ENCODE peak calls at places on chromosome 18, in five cellular contexts. E, Y, J, X and P are unnamed samples.

GRCh38 chr18:50849448-50849847 is 29.5 kb upstream of the ME2 start:
- DNase-seq in E (no peak), Y (no peak), J (no peak), X (no peak), P (peak; percentile 21)

GRCh38 chr18:74248189-74248975 is 43.4 kb downstream of the CYB5A start:
- DNase-seq in E (no peak), Y (no peak), J (no peak), X (no peak), P (no peak)

GRCh38 chr18:3368193-3368592 is 81.8 kb upstream of the TGIF1 start:
- DNase-seq in E (peak; percentile 58), Y (no peak), J (no peak), X (no peak), P (peak; percentile 78)

GRCh38 chr18:32049393-32050161 is 31.0 kb downstream of the RNF125 start:
- DNase-seq in E (peak; percentile 10), Y (no peak), J (no peak), X (peak; percentile 68), P (no peak)

GRCh38 chr18:9861157-9861556 is 24.6 kb upstream of the TXNDC2 start:
- DNase-seq in E (no peak), Y (no peak), J (no peak), X (no peak), P (no peak)

GRCh38 chr18:9356969-9357368 is 22.4 kb downstream of the TWSG1 start:
- DNase-seq in E (no peak), Y (no peak), J (no peak), X (no peak), P (no peak)

GRCh38 chr18:40810371-40810770 is 1144.7 kb upstream of the PIK3C3 start:
- DNase-seq in E (peak; percentile 35), Y (no peak), J (no peak), X (no peak), P (peak; percentile 5)

GRCh38 chr18:36828157-36828629 is 609 bp downstream of the TPGS2 start:
- DNase-seq in E (no peak), Y (no peak), J (peak; percentile 13), X (peak; percentile 42), P (peak; percentile 61)

GRCh38 chr18:70295192-70295522 is 6.3 kb downstream of the SOCS6 start:
- DNase-seq in E (no peak), Y (no peak), J (no peak), X (no peak), P (no peak)

GRCh38 chr18:26621161-26622026 is 73.0 kb upstream of the KCTD1 start:
- DNase-seq in E (no peak), Y (peak; percentile 84), J (peak; percentile 41), X (peak; percentile 72), P (no peak)

GRCh38 chr18:60746491-60746890 is 373.9 kb upstream of the MC4R start:
- DNase-seq in E (no peak), Y (no peak), J (no peak), X (no peak), P (no peak)

GRCh38 chr18:12679183-12679786 is 21.4 kb upstream of the SPIRE1 start:
- DNase-seq in E (no peak), Y (no peak), J (no peak), X (peak; percentile 91), P (peak; percentile 76)

GRCh38 chr18:68833756-68834155 is 35.9 kb downstream of the CCDC102B start:
- DNase-seq in E (no peak), Y (no peak), J (no peak), X (no peak), P (no peak)

GRCh38 chr18:33557706-33558105 is 20.3 kb upstream of the ASXL3 start:
- DNase-seq in E (no peak), Y (no peak), J (no peak), X (no peak), P (no peak)